ENCODE peak calls at places on chromosomes 4 and X, in six cellular contexts. Y is A549; W is left ventricle myocardium inferior; K is CD8-positive, alpha-beta T cell; L is kidney; X is mucosa of descending colon. G is an unnamed sample.

GRCh38 chr4:79864470-79865190 is 208.4 kb downstream of the ANTXR2 start:
- DNase-seq in Y (no peak), W (no peak), K (no peak), L (no peak), X (no peak), G (no peak)

GRCh38 chrX:10833299-10834169 is 213.1 kb upstream of the MID1 start:
- DNase-seq in Y (peak; percentile 9), W (no peak), K (no peak), L (peak; percentile 63), X (peak; percentile 62), G (peak; percentile 43)

GRCh38 chr4:57211131-57211530 is 100.9 kb upstream of the IGFBP7 start:
- DNase-seq in Y (no peak), W (no peak), K (no peak), L (no peak), X (peak; percentile 13), G (no peak)

GRCh38 chrX:53435997-53436396 is 1.8 kb upstream of the HSD17B10 start:
- DNase-seq in Y (peak; percentile 78), W (peak; percentile 36), K (peak; percentile 42), L (peak; percentile 75), X (peak; percentile 60), G (peak; percentile 65)

GRCh38 chr4:24651266-24651665 is 66.9 kb upstream of the DHX15 start:
- DNase-seq in Y (no peak), W (no peak), K (no peak), L (no peak), X (no peak), G (no peak)

GRCh38 chr4:25928956-25929336 is 14.9 kb downstream of the SMIM20 start:
- DNase-seq in Y (no peak), W (no peak), K (no peak), L (no peak), X (no peak), G (no peak)

GRCh38 chrX:67654301-67654700 is 110.5 kb downstream of the AR start:
- DNase-seq in Y (no peak), W (no peak), K (no peak), L (no peak), X (no peak), G (no peak)

GRCh38 chrX:15815779-15816452 is 25.6 kb downstream of the ZRSR2 start:
- DNase-seq in Y (peak; percentile 44), W (no peak), K (no peak), L (no peak), X (peak; percentile 14), G (no peak)

GRCh38 chr4:3708103-3708510 is 58.1 kb upstream of the ADRA2C start:
- DNase-seq in Y (no peak), W (no peak), K (no peak), L (peak; percentile 95), X (no peak), G (no peak)

GRCh38 chr4:86472377-86473019 is 112.6 kb upstream of the MAPK10 start:
- DNase-seq in Y (no peak), W (no peak), K (no peak), L (no peak), X (no peak), G (no peak)

GRCh38 chrX:127011629-127012028 is 192.1 kb downstream of the PRR32 start:
- DNase-seq in Y (no peak), W (no peak), K (no peak), L (no peak), X (no peak), G (no peak)

DNA sequence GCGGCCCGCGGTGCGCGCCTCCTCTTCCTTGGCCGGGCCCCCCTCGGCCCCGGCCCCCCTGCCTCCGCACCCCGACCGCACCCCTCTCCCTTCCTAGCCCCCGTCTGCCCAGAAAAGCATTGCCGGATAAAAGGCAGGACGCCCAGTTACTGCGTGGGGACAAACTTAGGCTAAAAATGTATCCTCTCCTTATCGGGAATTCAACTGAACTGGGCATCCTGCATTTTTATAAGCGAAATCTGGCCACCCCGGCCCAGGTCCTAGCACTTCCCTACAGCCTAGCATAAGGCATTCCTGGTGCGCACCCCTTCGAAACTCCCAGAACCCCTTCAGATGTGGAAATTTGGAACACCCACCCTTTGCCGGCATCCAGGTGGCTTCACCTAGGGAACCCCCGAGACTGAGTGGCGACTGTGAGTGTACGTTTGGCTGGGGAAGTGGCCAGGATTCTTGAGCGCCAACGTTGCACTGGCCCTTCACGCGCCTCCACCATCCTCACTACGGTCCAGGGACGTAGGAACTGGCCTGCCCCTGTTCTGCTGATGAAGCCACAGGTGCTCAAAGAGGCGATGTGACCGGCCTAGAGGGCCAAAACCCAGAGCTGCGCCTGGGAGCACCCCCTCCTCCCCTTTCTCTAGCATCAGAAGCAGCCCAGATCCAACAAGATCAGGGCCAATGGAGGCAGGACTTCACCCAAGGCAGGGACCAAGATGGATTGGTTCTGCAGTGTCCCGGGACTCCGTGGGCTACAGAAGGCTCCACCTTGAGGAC is 5.7 kb upstream of the RNF4 start:
- DNase-seq in Y (no peak), W (no peak), K (no peak), L (peak; percentile 43), X (no peak), G (no peak)
- TF ChIP-seq CTCF in Y (no peak), W (peak; percentile 12), K (no peak), L (no peak), X (no peak), G (no peak)

GRCh38 chr4:143515905-143516304 is 2.4 kb downstream of the SMARCA5 start:
- DNase-seq in Y (no peak), W (no peak), K (no peak), L (no peak), X (no peak), G (no peak)
- H3K4me1 ChIP-seq in Y (peaks cover 25% of the 10 kb centered on the region), W (peaks cover 79% of the 10 kb centered on the region), K (peaks cover 43% of the 10 kb centered on the region), L (peaks cover 2% of the 10 kb centered on the region), X (peaks cover 9% of the 10 kb centered on the region), G (peaks cover 11% of the 10 kb centered on the region)

GRCh38 chrX:77448170-77448569 is 981 bp downstream of the FGF16 start:
- DNase-seq in Y (no peak), W (no peak), K (no peak), L (no peak), X (no peak), G (no peak)

GRCh38 chrX:77446029-77446585 is 1.1 kb upstream of the FGF16 start:
- DNase-seq in Y (no peak), W (peak; percentile 14), K (no peak), L (peak; percentile 72), X (peak; percentile 16), G (no peak)

GRCh38 chrX:77446840-77447239 is 349 bp upstream of the FGF16 start:
- DNase-seq in Y (no peak), W (no peak), K (no peak), L (no peak), X (no peak), G (no peak)

GRCh38 chrX:77450415-77450814 is 3.2 kb downstream of the FGF16 start:
- DNase-seq in Y (no peak), W (no peak), K (no peak), L (no peak), X (no peak), G (no peak)

GRCh38 chrX:77447339-77448149 is at the start of gene FGF16:
- DNase-seq in Y (no peak), W (no peak), K (no peak), L (peak; percentile 68), X (no peak), G (no peak)
- H3K4me3 ChIP-seq in Y (no peak within 1 kb of the TSS), W (peak within 1 kb of the TSS; percentile 61), K (no peak within 1 kb of the TSS), L (peak within 1 kb of the TSS; percentile 29), X (no peak within 1 kb of the TSS), G (no peak within 1 kb of the TSS)

GRCh38 chr4:173538148-173538902 is 8.3 kb upstream of the HAND2 start:
- DNase-seq in Y (no peak), W (peak; percentile 74), K (no peak), L (no peak), X (no peak), G (no peak)

GRCh38 chr4:173535165-173535737 is 5.2 kb upstream of the HAND2 start:
- DNase-seq in Y (no peak), W (no peak), K (no peak), L (no peak), X (no peak), G (no peak)

GRCh38 chr4:173535932-173536331 is 5.9 kb upstream of the HAND2 start:
- DNase-seq in Y (no peak), W (no peak), K (no peak), L (no peak), X (no peak), G (no peak)

GRCh38 chr4:173537628-173538147 is 7.7 kb upstream of the HAND2 start:
- DNase-seq in Y (no peak), W (no peak), K (no peak), L (no peak), X (no peak), G (no peak)

GRCh38 chr4:173536808-173537429 is 6.9 kb upstream of the HAND2 start:
- DNase-seq in Y (peak; percentile 39), W (no peak), K (no peak), L (no peak), X (no peak), G (no peak)
- TF ChIP-seq CTCF in Y (no peak), W (peak; percentile 47), K (no peak), L (no peak), X (no peak), G (no peak)